ENCODE peak calls at places on chromosomes 5 and 9, in four cellular contexts. One of them, this sample, is unnamed.

GRCh38 chr5:97043511-97043910 is 98.9 kb downstream of the LIX1 start:
- DNase-seq in H9: no peak
- DNase-seq in caudate nucleus: no peak
- DNase-seq in upper lobe of right lung: no peak
- DNase-seq in this sample: no peak

GRCh38 chr5:178249191-178249989 is 16.8 kb upstream of the PHYKPL start:
- DNase-seq in H9: no peak
- DNase-seq in caudate nucleus: no peak
- DNase-seq in upper lobe of right lung: no peak
- DNase-seq in this sample: no peak

GRCh38 chr9:78892769-78893168 is 595.8 kb downstream of the PSAT1 start:
- DNase-seq in H9: no peak
- DNase-seq in caudate nucleus: no peak
- DNase-seq in upper lobe of right lung: no peak
- DNase-seq in this sample: no peak

GRCh38 chr5:138803935-138804334 is 50.7 kb downstream of the CTNNA1 start:
- DNase-seq in H9: no peak
- DNase-seq in caudate nucleus: no peak
- DNase-seq in upper lobe of right lung: no peak
- DNase-seq in this sample: no peak

GRCh38 chr9:133536536-133536935 is 2.0 kb downstream of the ADAMTSL2 start:
- DNase-seq in H9: no peak
- DNase-seq in caudate nucleus: no peak
- DNase-seq in upper lobe of right lung: no peak
- DNase-seq in this sample: no peak

GRCh38 chr9:95406114-95406513 is 88.6 kb upstream of the FANCC start:
- DNase-seq in H9: no peak
- DNase-seq in caudate nucleus: no peak
- DNase-seq in upper lobe of right lung: no peak
- DNase-seq in this sample: no peak

GRCh38 chr5:142215915-142216681 is 107.5 kb downstream of the NDFIP1 start:
- DNase-seq in H9: no peak
- DNase-seq in caudate nucleus: no peak
- DNase-seq in upper lobe of right lung: peak; percentile 70
- DNase-seq in this sample: peak; percentile 92

GRCh38 chr5:143031781-143032724 is 261.9 kb downstream of the ARHGAP26 start:
- DNase-seq in H9: no peak
- DNase-seq in caudate nucleus: no peak
- DNase-seq in upper lobe of right lung: no peak
- DNase-seq in this sample: no peak

GRCh38 chr5:165630211-165630866 is 2124.9 kb downstream of the MAT2B start:
- DNase-seq in H9: peak; percentile 78
- DNase-seq in caudate nucleus: no peak
- DNase-seq in upper lobe of right lung: no peak
- DNase-seq in this sample: peak; percentile 64

GRCh38 chr5:1823381-1824034 is 22.3 kb downstream of the NDUFS6 start:
- DNase-seq in H9: no peak
- DNase-seq in caudate nucleus: no peak
- DNase-seq in upper lobe of right lung: no peak
- DNase-seq in this sample: peak; percentile 46

GRCh38 chr5:111735829-111736228 is 21.2 kb downstream of the NREP start:
- DNase-seq in H9: peak; percentile 58
- DNase-seq in caudate nucleus: peak; percentile 4
- DNase-seq in upper lobe of right lung: no peak
- DNase-seq in this sample: peak; percentile 78

GRCh38 chr9:100294341-100294740 is 58.4 kb downstream of the TEX10 start:
- DNase-seq in H9: no peak
- DNase-seq in caudate nucleus: no peak
- DNase-seq in upper lobe of right lung: no peak
- DNase-seq in this sample: no peak

GRCh38 chr9:34989946-34990635 is 546 bp downstream of the DNAJB5 start:
- DNase-seq in H9: peak; percentile 94
- DNase-seq in caudate nucleus: no peak
- DNase-seq in upper lobe of right lung: no peak
- DNase-seq in this sample: peak; percentile 87

GRCh38 chr9:83285836-83286235 is 222.9 kb upstream of the RASEF start:
- DNase-seq in H9: no peak
- DNase-seq in caudate nucleus: no peak
- DNase-seq in upper lobe of right lung: no peak
- DNase-seq in this sample: no peak

This sample was measured in sigmoid colon.